ENCODE peak calls at places on chromosomes 5 and 9, in nine cellular contexts. D, B, K, A, Z, L, W, V and M are unnamed samples.

GRCh38 chr9:23543420-23543819 is 282.6 kb downstream of the ELAVL2 start:
- DNase-seq in D (peak; percentile 39), B (no peak), K (no peak), A (peak; percentile 6), Z (no peak), L (no peak), W (no peak), V (no peak), M (no peak)

GRCh38 chr9:94911986-94912635 is 185.6 kb downstream of the AOPEP start:
- DNase-seq in D (no peak), B (no peak), K (peak; percentile 17), A (no peak), Z (no peak), L (no peak), W (no peak), V (no peak), M (no peak)

GRCh38 chr9:87350915-87351314 is 146.8 kb upstream of the DAPK1 start:
- DNase-seq in D (peak; percentile 68), B (no peak), K (no peak), A (no peak), Z (no peak), L (no peak), W (no peak), V (no peak), M (no peak)

GRCh38 chr9:32705059-32705458 is 69.6 kb upstream of the TAF1L start:
- DNase-seq in D (peak; percentile 86), B (no peak), K (no peak), A (no peak), Z (no peak), L (no peak), W (no peak), V (no peak), M (no peak)

GRCh38 chr9:11702529-11702928 is 990.7 kb upstream of the TYRP1 start:
- DNase-seq in D (no peak), B (no peak), K (no peak), A (no peak), Z (no peak), L (no peak), W (no peak), V (no peak), M (no peak)

GRCh38 chr5:134845335-134845851 is 375 bp upstream of the C5orf24 start:
- DNase-seq in D (peak; percentile 12), B (no peak), K (no peak), A (no peak), Z (no peak), L (no peak), W (no peak), V (no peak), M (no peak)

GRCh38 chr9:131426545-131426944 is 32.7 kb downstream of the PRRC2B start:
- DNase-seq in D (no peak), B (no peak), K (no peak), A (no peak), Z (no peak), L (no peak), W (no peak), V (no peak), M (no peak)

GRCh38 chr5:107502711-107503110 is 168.0 kb downstream of the EFNA5 start:
- DNase-seq in D (no peak), B (no peak), K (no peak), A (no peak), Z (no peak), L (peak; percentile 25), W (no peak), V (no peak), M (no peak)

GRCh38 chr9:37353791-37354190 is 68.7 kb upstream of the GRHPR start:
- DNase-seq in D (no peak), B (no peak), K (no peak), A (no peak), Z (no peak), L (no peak), W (no peak), V (no peak), M (no peak)

GRCh38 chr9:73215249-73215648 is 63.6 kb downstream of the ANXA1 start:
- DNase-seq in D (no peak), B (no peak), K (no peak), A (no peak), Z (no peak), L (peak; percentile 61), W (no peak), V (no peak), M (no peak)

GRCh38 chr9:91843623-91844111 is 106.4 kb downstream of the ROR2 start:
- DNase-seq in D (no peak), B (no peak), K (no peak), A (no peak), Z (no peak), L (no peak), W (no peak), V (no peak), M (peak; percentile 73)

GRCh38 chr9:114825126-114825525 is 19.3 kb upstream of the TNFSF15 start:
- DNase-seq in D (no peak), B (no peak), K (no peak), A (no peak), Z (no peak), L (no peak), W (no peak), V (no peak), M (no peak)

GRCh38 chr9:121954477-121955175 is 138.5 kb downstream of the TTLL11 start:
- DNase-seq in D (peak; percentile 83), B (peak; percentile 32), K (peak; percentile 40), A (no peak), Z (no peak), L (no peak), W (no peak), V (no peak), M (no peak)

GRCh38 chr5:124596595-124597388 is 149.6 kb downstream of the ZNF608 start:
- DNase-seq in D (peak; percentile 97), B (peak; percentile 82), K (no peak), A (peak; percentile 91), Z (no peak), L (peak; percentile 73), W (no peak), V (no peak), M (no peak)

GRCh38 chr9:4837768-4838546 is 45.2 kb downstream of the RCL1 start:
- DNase-seq in D (peak; percentile 97), B (peak; percentile 49), K (no peak), A (no peak), Z (no peak), L (peak; percentile 83), W (no peak), V (no peak), M (no peak)
- H3K27ac ChIP-seq in D (peak overlapping the region; percentile 90), B (peak overlapping the region; percentile 69), K (no peak overlapping the region), A (peak overlapping the region; percentile 54), Z (no peak overlapping the region), L (peak overlapping the region; percentile 97), W (no peak overlapping the region), V (no peak overlapping the region), M (no peak overlapping the region)

DNA sequence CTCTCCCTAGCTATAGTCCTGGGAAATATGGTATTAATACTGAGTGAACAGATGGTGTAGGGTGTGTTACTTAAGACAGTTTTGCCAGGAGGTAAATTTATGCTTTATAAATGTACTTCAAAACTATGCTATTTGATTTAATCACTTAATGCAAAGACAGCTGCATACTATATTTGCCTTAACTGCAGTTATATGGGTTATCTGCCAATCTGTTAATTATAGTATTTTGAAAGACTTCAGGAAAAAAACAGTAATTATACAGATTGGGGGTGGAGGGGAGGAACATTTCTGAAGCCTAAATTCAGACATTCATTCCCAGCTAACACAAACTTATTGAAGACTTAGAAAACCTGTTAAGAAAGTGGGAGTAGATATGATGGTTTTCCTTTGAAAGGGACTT is 215.4 kb downstream of the MPDZ start:
- DNase-seq in D (no peak), B (no peak), K (no peak), A (no peak), Z (no peak), L (no peak), W (no peak), V (no peak), M (no peak)
- TF ChIP-seq CTCF in D (no peak), B (no peak), K (no peak), A (no peak), Z (no peak), L (no peak), W (no peak), V (no peak), M (no peak)

GRCh38 chr5:149799965-149800516 is 69.9 kb downstream of the PPARGC1B start:
- DNase-seq in D (no peak), B (no peak), K (no peak), A (no peak), Z (peak; percentile 70), L (no peak), W (no peak), V (no peak), M (no peak)

GRCh38 chr5:149797897-149798296 is 67.8 kb downstream of the PPARGC1B start:
- DNase-seq in D (no peak), B (no peak), K (no peak), A (no peak), Z (no peak), L (no peak), W (no peak), V (no peak), M (no peak)

GRCh38 chr5:149798466-149798865 is 68.4 kb downstream of the PPARGC1B start:
- DNase-seq in D (no peak), B (no peak), K (no peak), A (peak; percentile 17), Z (no peak), L (no peak), W (no peak), V (no peak), M (no peak)

GRCh38 chr5:149800563-149801103 is 70.5 kb downstream of the PPARGC1B start:
- DNase-seq in D (no peak), B (no peak), K (no peak), A (no peak), Z (no peak), L (no peak), W (no peak), V (no peak), M (no peak)

DNA sequence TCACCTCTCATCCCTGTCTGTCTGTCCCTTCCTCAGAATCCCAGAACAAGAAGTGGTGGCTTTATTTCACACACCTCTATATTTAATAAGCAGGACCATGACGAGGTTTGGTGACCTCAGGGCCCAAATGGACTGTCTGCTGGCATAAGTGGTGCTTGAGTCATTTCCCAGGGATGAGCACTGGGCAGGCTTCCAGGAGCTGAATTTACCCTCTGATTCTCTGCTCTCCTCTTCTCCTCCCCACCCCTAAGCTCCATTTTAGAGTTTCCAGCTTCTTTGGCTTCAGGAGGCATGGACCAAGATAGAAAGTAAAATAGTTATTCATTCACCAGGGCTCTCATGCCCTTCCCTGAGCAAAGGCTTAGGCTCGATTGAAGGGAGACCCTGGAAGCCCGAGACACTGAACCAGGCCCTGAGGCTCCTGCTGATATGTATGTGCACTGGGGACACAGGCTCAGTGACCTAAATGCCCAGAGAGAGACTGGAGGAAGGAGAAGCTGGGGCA is 69.1 kb downstream of the PPARGC1B start:
- DNase-seq in D (peak; percentile 67), B (peak; percentile 44), K (no peak), A (peak; percentile 91), Z (peak; percentile 76), L (peak; percentile 87), W (no peak), V (no peak), M (no peak)
- H3K4me3 ChIP-seq in D (no peak overlapping the region), B (no peak overlapping the region), K (no peak overlapping the region), A (peak overlapping the region; percentile 4), Z (no peak overlapping the region), L (no peak overlapping the region), W (no peak overlapping the region), V (no peak overlapping the region), M (no peak overlapping the region)

DNA sequence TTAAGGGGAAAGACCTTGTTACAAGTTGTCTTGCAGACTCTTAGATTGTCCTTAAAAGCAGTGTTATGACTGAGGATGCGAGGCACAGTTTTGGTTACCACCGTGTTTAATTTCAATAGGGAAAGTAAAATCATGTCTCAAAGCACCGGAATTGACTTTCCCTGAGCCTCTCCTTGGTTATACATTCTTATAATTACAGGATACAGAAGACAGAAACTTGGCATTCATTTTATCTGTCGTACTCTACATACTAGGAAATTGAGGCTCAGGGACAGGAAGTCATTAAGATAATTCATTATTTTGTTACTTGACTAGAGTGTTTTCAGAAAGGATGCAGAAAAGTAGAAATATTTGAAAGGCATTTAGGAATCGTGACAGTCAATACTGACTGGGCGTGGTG is 54.0 kb upstream of the SPATA31D4 start:
- DNase-seq in D (no peak), B (no peak), K (no peak), A (no peak), Z (no peak), L (no peak), W (no peak), V (no peak), M (no peak)
- H3K27ac ChIP-seq in D (peak overlapping the region; percentile 57), B (no peak overlapping the region), K (no peak overlapping the region), A (no peak overlapping the region), Z (peak overlapping the region; percentile 41), L (no peak overlapping the region), W (no peak overlapping the region), V (no peak overlapping the region), M (no peak overlapping the region)